ENCODE peak calls at places on chromosomes 5 and 9, in six cellular contexts. One of them, this sample, is unnamed.
A peak's percentile ranks its signal among the peaks of the same experiment; 100 is the strongest.

GRCh38 chr5:173537228-173537627 is 79.2 kb downstream of the BOD1 start:
- DNase-seq in BJ: no peak
- DNase-seq in activated CD4-positive, alpha-beta T cell treated with anti-CD3 and anti-CD28 coated beads, Interleukin-2, amount 50 U/mL, for 1 hour: no peak
- DNase-seq in AG10803: no peak
- DNase-seq in mucosa of descending colon: no peak
- DNase-seq in osteocyte: no peak
- DNase-seq in this sample: no peak

GRCh38 chr5:138647261-138647788 is 72.1 kb upstream of the HSPA9 start:
- DNase-seq in BJ: no peak
- DNase-seq in activated CD4-positive, alpha-beta T cell treated with anti-CD3 and anti-CD28 coated beads, Interleukin-2, amount 50 U/mL, for 1 hour: no peak
- DNase-seq in AG10803: peak; percentile 16
- DNase-seq in mucosa of descending colon: no peak
- DNase-seq in osteocyte: no peak
- DNase-seq in this sample: no peak

GRCh38 chr5:103505581-103506305 is 56.8 kb downstream of the NUDT12 start:
- DNase-seq in BJ: peak; percentile 74
- DNase-seq in activated CD4-positive, alpha-beta T cell treated with anti-CD3 and anti-CD28 coated beads, Interleukin-2, amount 50 U/mL, for 1 hour: no peak
- DNase-seq in AG10803: peak; percentile 94
- DNase-seq in mucosa of descending colon: no peak
- DNase-seq in osteocyte: no peak
- DNase-seq in this sample: peak; percentile 20

GRCh38 chr5:128965638-128966302 is 482 bp downstream of the SLC27A6 start:
- DNase-seq in BJ: no peak
- DNase-seq in activated CD4-positive, alpha-beta T cell treated with anti-CD3 and anti-CD28 coated beads, Interleukin-2, amount 50 U/mL, for 1 hour: no peak
- DNase-seq in AG10803: no peak
- DNase-seq in mucosa of descending colon: no peak
- DNase-seq in osteocyte: no peak
- DNase-seq in this sample: no peak

GRCh38 chr5:179858241-179858585 is 404 bp downstream of the MRNIP start:
- DNase-seq in BJ: no peak
- DNase-seq in activated CD4-positive, alpha-beta T cell treated with anti-CD3 and anti-CD28 coated beads, Interleukin-2, amount 50 U/mL, for 1 hour: peak; percentile 51
- DNase-seq in AG10803: no peak
- DNase-seq in mucosa of descending colon: peak; percentile 57
- DNase-seq in osteocyte: no peak
- DNase-seq in this sample: no peak

GRCh38 chr5:133373121-133373870 is 239.0 kb downstream of the FSTL4 start:
- DNase-seq in BJ: no peak
- DNase-seq in activated CD4-positive, alpha-beta T cell treated with anti-CD3 and anti-CD28 coated beads, Interleukin-2, amount 50 U/mL, for 1 hour: no peak
- DNase-seq in AG10803: peak; percentile 4
- DNase-seq in mucosa of descending colon: no peak
- DNase-seq in osteocyte: peak; percentile 53
- DNase-seq in this sample: no peak

GRCh38 chr5:160467555-160468418 is 46.1 kb downstream of the PTTG1 start:
- DNase-seq in BJ: peak; percentile 68
- DNase-seq in activated CD4-positive, alpha-beta T cell treated with anti-CD3 and anti-CD28 coated beads, Interleukin-2, amount 50 U/mL, for 1 hour: peak; percentile 64
- DNase-seq in AG10803: peak; percentile 70
- DNase-seq in mucosa of descending colon: peak; percentile 79
- DNase-seq in osteocyte: no peak
- DNase-seq in this sample: peak; percentile 42

GRCh38 chr9:124721109-124721850 is 49.8 kb downstream of the NR6A1 start:
- DNase-seq in BJ: peak; percentile 37
- DNase-seq in activated CD4-positive, alpha-beta T cell treated with anti-CD3 and anti-CD28 coated beads, Interleukin-2, amount 50 U/mL, for 1 hour: no peak
- DNase-seq in AG10803: peak; percentile 73
- DNase-seq in mucosa of descending colon: no peak
- DNase-seq in osteocyte: no peak
- DNase-seq in this sample: peak; percentile 73

GRCh38 chr5:93580387-93581100 is 475 bp downstream of the NR2F1-AS1 start:
- DNase-seq in BJ: no peak
- DNase-seq in activated CD4-positive, alpha-beta T cell treated with anti-CD3 and anti-CD28 coated beads, Interleukin-2, amount 50 U/mL, for 1 hour: no peak
- DNase-seq in AG10803: peak; percentile 41
- DNase-seq in mucosa of descending colon: no peak
- DNase-seq in osteocyte: no peak
- DNase-seq in this sample: peak; percentile 68

GRCh38 chr5:82538339-82539034 is 260.3 kb upstream of the RPS23 start:
- DNase-seq in BJ: peak; percentile 5
- DNase-seq in activated CD4-positive, alpha-beta T cell treated with anti-CD3 and anti-CD28 coated beads, Interleukin-2, amount 50 U/mL, for 1 hour: no peak
- DNase-seq in AG10803: peak; percentile 82
- DNase-seq in mucosa of descending colon: no peak
- DNase-seq in osteocyte: no peak
- DNase-seq in this sample: no peak

GRCh38 chr9:134028076-134028475 is 2.8 kb downstream of the BRD3OS start:
- DNase-seq in BJ: no peak
- DNase-seq in activated CD4-positive, alpha-beta T cell treated with anti-CD3 and anti-CD28 coated beads, Interleukin-2, amount 50 U/mL, for 1 hour: no peak
- DNase-seq in AG10803: no peak
- DNase-seq in mucosa of descending colon: no peak
- DNase-seq in osteocyte: no peak
- DNase-seq in this sample: no peak

GRCh38 chr9:127185931-127186781 is 63.7 kb upstream of the ANGPTL2 start:
- DNase-seq in BJ: peak; percentile 96
- DNase-seq in activated CD4-positive, alpha-beta T cell treated with anti-CD3 and anti-CD28 coated beads, Interleukin-2, amount 50 U/mL, for 1 hour: no peak
- DNase-seq in AG10803: peak; percentile 99
- DNase-seq in mucosa of descending colon: peak; percentile 64
- DNase-seq in osteocyte: peak; percentile 94
- DNase-seq in this sample: peak; percentile 89

GRCh38 chr9:70601000-70601929 is 186.8 kb upstream of the KLF9 start:
- DNase-seq in BJ: peak; percentile 99
- DNase-seq in activated CD4-positive, alpha-beta T cell treated with anti-CD3 and anti-CD28 coated beads, Interleukin-2, amount 50 U/mL, for 1 hour: no peak
- DNase-seq in AG10803: peak; percentile 97
- DNase-seq in mucosa of descending colon: peak; percentile 82
- DNase-seq in osteocyte: peak; percentile 96
- DNase-seq in this sample: peak; percentile 98

GRCh38 chr5:98772415-98773213 is 849 bp upstream of the RGMB start:
- DNase-seq in BJ: no peak
- DNase-seq in activated CD4-positive, alpha-beta T cell treated with anti-CD3 and anti-CD28 coated beads, Interleukin-2, amount 50 U/mL, for 1 hour: peak; percentile 54
- DNase-seq in AG10803: no peak
- DNase-seq in mucosa of descending colon: peak; percentile 84
- DNase-seq in osteocyte: no peak
- DNase-seq in this sample: peak; percentile 90

GRCh38 chr9:120435066-120435465 is 144.9 kb downstream of the CDK5RAP2 start:
- DNase-seq in BJ: no peak
- DNase-seq in activated CD4-positive, alpha-beta T cell treated with anti-CD3 and anti-CD28 coated beads, Interleukin-2, amount 50 U/mL, for 1 hour: no peak
- DNase-seq in AG10803: peak; percentile 34
- DNase-seq in mucosa of descending colon: no peak
- DNase-seq in osteocyte: no peak
- DNase-seq in this sample: no peak

GRCh38 chr5:77995793-77996409 is 219.8 kb upstream of the TBCA start:
- DNase-seq in BJ: no peak
- DNase-seq in activated CD4-positive, alpha-beta T cell treated with anti-CD3 and anti-CD28 coated beads, Interleukin-2, amount 50 U/mL, for 1 hour: no peak
- DNase-seq in AG10803: no peak
- DNase-seq in mucosa of descending colon: no peak
- DNase-seq in osteocyte: no peak
- DNase-seq in this sample: no peak

GRCh38 chr9:126152622-126153362 is 173.8 kb upstream of the MVB12B start:
- DNase-seq in BJ: no peak
- DNase-seq in activated CD4-positive, alpha-beta T cell treated with anti-CD3 and anti-CD28 coated beads, Interleukin-2, amount 50 U/mL, for 1 hour: no peak
- DNase-seq in AG10803: no peak
- DNase-seq in mucosa of descending colon: no peak
- DNase-seq in osteocyte: peak; percentile 56
- DNase-seq in this sample: no peak

GRCh38 chr5:115262066-115262404 is 642 bp downstream of the PGGT1B start:
- DNase-seq in BJ: no peak
- DNase-seq in activated CD4-positive, alpha-beta T cell treated with anti-CD3 and anti-CD28 coated beads, Interleukin-2, amount 50 U/mL, for 1 hour: no peak
- DNase-seq in AG10803: peak; percentile 10
- DNase-seq in mucosa of descending colon: no peak
- DNase-seq in osteocyte: no peak
- DNase-seq in this sample: no peak

GRCh38 chr5:150487199-150488061 is 20.5 kb upstream of the NDST1 start:
- DNase-seq in BJ: no peak
- DNase-seq in activated CD4-positive, alpha-beta T cell treated with anti-CD3 and anti-CD28 coated beads, Interleukin-2, amount 50 U/mL, for 1 hour: no peak
- DNase-seq in AG10803: peak; percentile 69
- DNase-seq in mucosa of descending colon: peak; percentile 62
- DNase-seq in osteocyte: no peak
- DNase-seq in this sample: peak; percentile 58

GRCh38 chr5:154038604-154039457 is at the start of the genes FAM114A2 and MFAP3:
- DNase-seq in BJ: no peak
- DNase-seq in activated CD4-positive, alpha-beta T cell treated with anti-CD3 and anti-CD28 coated beads, Interleukin-2, amount 50 U/mL, for 1 hour: peak; percentile 85
- DNase-seq in AG10803: peak; percentile 79
- DNase-seq in mucosa of descending colon: peak; percentile 92
- DNase-seq in osteocyte: peak; percentile 94
- DNase-seq in this sample: peak; percentile 93

GRCh38 chr9:137875354-137875753 is 2.2 kb upstream of the CACNA1B start:
- DNase-seq in BJ: no peak
- DNase-seq in activated CD4-positive, alpha-beta T cell treated with anti-CD3 and anti-CD28 coated beads, Interleukin-2, amount 50 U/mL, for 1 hour: no peak
- DNase-seq in AG10803: no peak
- DNase-seq in mucosa of descending colon: no peak
- DNase-seq in osteocyte: no peak
- DNase-seq in this sample: no peak

GRCh38 chr5:68465133-68465532 is 249.6 kb downstream of the PIK3R1 start:
- DNase-seq in BJ: no peak
- DNase-seq in activated CD4-positive, alpha-beta T cell treated with anti-CD3 and anti-CD28 coated beads, Interleukin-2, amount 50 U/mL, for 1 hour: peak; percentile 9
- DNase-seq in AG10803: no peak
- DNase-seq in mucosa of descending colon: no peak
- DNase-seq in osteocyte: no peak
- DNase-seq in this sample: no peak

GRCh38 chr5:159785639-159786038 is 130.6 kb upstream of the ADRA1B start:
- DNase-seq in BJ: no peak
- DNase-seq in activated CD4-positive, alpha-beta T cell treated with anti-CD3 and anti-CD28 coated beads, Interleukin-2, amount 50 U/mL, for 1 hour: no peak
- DNase-seq in AG10803: no peak
- DNase-seq in mucosa of descending colon: no peak
- DNase-seq in osteocyte: no peak
- DNase-seq in this sample: no peak

This sample was measured in astrocyte of the hippocampus.